ENCODE peak calls at places on chromosome 22, in four cellular contexts. Z is mucosa of descending colon, D is choroid plexus epithelial cell, I is NAMALWA. F is an unnamed sample.
A peak's percentile ranks its signal among the peaks of the same experiment; 100 is the strongest.

GRCh38 chr22:46460835-46461234 is 76.6 kb downstream of the CELSR1 start:
- DNase-seq in Z (no peak), D (no peak), I (no peak), F (no peak)

GRCh38 chr22:43885786-43886185 is 6.0 kb downstream of the PNPLA5 start:
- DNase-seq in Z (no peak), D (no peak), I (no peak), F (no peak)

GRCh38 chr22:39463277-39463676 is 6.5 kb downstream of the MGAT3 start:
- DNase-seq in Z (no peak), D (no peak), I (no peak), F (no peak)

GRCh38 chr22:42214625-42215415 is 55.6 kb downstream of the TCF20 start:
- DNase-seq in Z (no peak), D (peak; percentile 59), I (no peak), F (no peak)

GRCh38 chr22:43467171-43467570 is 55.4 kb downstream of the MPPED1 start:
- DNase-seq in Z (no peak), D (peak; percentile 7), I (no peak), F (no peak)

GRCh38 chr22:38792833-38793232 is 1.1 kb downstream of the DNAL4 start:
- DNase-seq in Z (no peak), D (peak; percentile 34), I (no peak), F (no peak)

GRCh38 chr22:38346506-38346905 is 29.3 kb upstream of the CSNK1E start:
- DNase-seq in Z (peak; percentile 43), D (no peak), I (no peak), F (no peak)

GRCh38 chr22:21687685-21688259 is 22.0 kb downstream of the PPIL2 start:
- DNase-seq in Z (peak; percentile 39), D (no peak), I (no peak), F (no peak)

F was measured in transverse colon.